ENCODE peak calls at places on chromosome 5, in nine cellular contexts. H is A549, M is GM12878, A is HCT116, U is HepG2, Q is Panc1, K is K562, T is SK-N-SH, W is HL-60. Z is an unnamed sample.

GRCh38 chr5:160787247-160787646 is 64.8 kb downstream of the ATP10B start:
- DNase-seq in H (peak; percentile 27), M (peak; percentile 17), A (no peak), U (peak; percentile 9), Q (no peak), K (no peak), T (no peak), W (peak; percentile 21), Z (peak; percentile 75)

GRCh38 chr5:91367908-91368648 is 15.0 kb downstream of the ARRDC3 start:
- DNase-seq in H (no peak), M (no peak), A (no peak), U (no peak), Q (no peak), K (no peak), T (no peak), W (no peak), Z (no peak)

GRCh38 chr5:180699042-180699441 is 40.8 kb downstream of the OR2Y1 start:
- DNase-seq in H (no peak), M (no peak), A (no peak), U (no peak), Q (no peak), K (no peak), T (no peak), W (no peak), Z (no peak)

GRCh38 chr5:146301666-146302065 is 37.0 kb upstream of the POU4F3 start:
- DNase-seq in H (no peak), M (no peak), A (no peak), U (no peak), Q (no peak), K (no peak), T (no peak), W (no peak), Z (no peak)

GRCh38 chr5:115194671-115195070 is 25.0 kb upstream of the TRIM36 start:
- DNase-seq in H (no peak), M (no peak), A (no peak), U (peak; percentile 60), Q (no peak), K (no peak), T (peak; percentile 67), W (no peak), Z (no peak)

GRCh38 chr5:57434227-57434640 is 48.4 kb downstream of the ACTBL2 start:
- DNase-seq in H (no peak), M (no peak), A (no peak), U (no peak), Q (no peak), K (no peak), T (no peak), W (no peak), Z (no peak)

GRCh38 chr5:74433255-74434123 is 207.0 kb downstream of the ENC1 start:
- DNase-seq in H (no peak), M (peak; percentile 68), A (no peak), U (no peak), Q (no peak), K (no peak), T (no peak), W (peak; percentile 33), Z (peak; percentile 30)

GRCh38 chr5:23756779-23757178 is 249.4 kb downstream of the PRDM9 start:
- DNase-seq in H (no peak), M (no peak), A (no peak), U (no peak), Q (no peak), K (no peak), T (no peak), W (no peak), Z (no peak)

GRCh38 chr5:57741326-57741725 is 258.7 kb upstream of the ACTBL2 start:
- DNase-seq in H (no peak), M (no peak), A (no peak), U (no peak), Q (no peak), K (no peak), T (no peak), W (no peak), Z (no peak)

DNA sequence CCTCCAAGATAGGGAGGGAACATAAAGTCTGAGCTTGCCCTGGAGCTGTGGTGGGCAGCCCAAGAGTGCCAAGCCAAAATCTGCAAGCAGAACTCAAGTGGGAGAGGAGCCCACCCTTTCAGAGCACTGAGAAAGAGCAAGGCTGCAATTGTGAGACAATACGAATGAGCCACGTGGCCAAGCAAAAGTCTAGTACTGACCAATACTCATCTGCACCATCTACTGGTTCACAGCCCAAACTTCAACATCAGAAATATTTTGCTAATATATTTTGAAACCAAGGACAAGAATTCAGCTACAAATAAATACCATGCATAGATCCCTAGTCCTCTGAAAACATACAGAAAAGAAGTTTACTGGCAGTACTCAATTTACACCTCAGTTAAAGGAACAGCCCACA is 696.2 kb upstream of the COX7C start:
- DNase-seq in H (peak; percentile 4), M (no peak), A (no peak), U (no peak), Q (no peak), K (no peak), T (peak; percentile 1), W (no peak), Z (peak; percentile 5)
- TF ChIP-seq CTCF in H (no peak), M (no peak), A (no peak), U (peak; percentile 5), Q (no peak), K (no peak), T (peak; percentile 37), W (no peak), Z (peak; percentile 33)

DNA sequence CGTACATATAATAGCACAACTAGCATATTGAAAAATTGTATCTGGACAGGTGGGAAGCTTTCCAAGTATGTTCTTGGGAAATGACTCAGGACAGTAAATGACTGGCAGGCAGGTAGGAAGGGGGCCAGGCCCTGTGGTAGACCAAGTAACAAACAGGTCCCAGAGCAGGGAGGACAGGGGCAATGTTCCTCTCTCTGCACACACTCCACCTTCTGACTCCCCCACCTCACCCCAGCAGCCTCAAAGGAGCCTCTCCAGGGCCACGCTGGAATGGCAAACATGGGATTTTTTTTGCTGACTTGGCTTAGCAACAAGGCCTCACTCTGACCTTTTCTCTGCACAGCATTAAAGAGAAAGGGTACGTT is 31.1 kb upstream of the IQGAP2 start:
- DNase-seq in H (no peak), M (no peak), A (no peak), U (peak; percentile 45), Q (no peak), K (no peak), T (no peak), W (no peak), Z (no peak)
- TF ChIP-seq REST in H (no peak), M (no peak), A (no peak), U (no peak), Q (no peak), K (no peak), T (no peak), W (no peak), Z (no peak)

GRCh38 chr5:126437706-126438105 is 14.5 kb downstream of the GRAMD2B start:
- DNase-seq in H (no peak), M (no peak), A (no peak), U (no peak), Q (no peak), K (no peak), T (no peak), W (no peak), Z (no peak)

GRCh38 chr5:126438267-126438666 is 15.1 kb downstream of the GRAMD2B start:
- DNase-seq in H (no peak), M (no peak), A (no peak), U (no peak), Q (no peak), K (no peak), T (no peak), W (no peak), Z (no peak)

GRCh38 chr5:126435714-126436113 is 12.5 kb downstream of the GRAMD2B start:
- DNase-seq in H (no peak), M (no peak), A (no peak), U (no peak), Q (no peak), K (no peak), T (no peak), W (no peak), Z (no peak)

GRCh38 chr5:126435261-126435660 is 12.1 kb downstream of the GRAMD2B start:
- DNase-seq in H (no peak), M (no peak), A (no peak), U (no peak), Q (no peak), K (no peak), T (no peak), W (no peak), Z (no peak)

DNA sequence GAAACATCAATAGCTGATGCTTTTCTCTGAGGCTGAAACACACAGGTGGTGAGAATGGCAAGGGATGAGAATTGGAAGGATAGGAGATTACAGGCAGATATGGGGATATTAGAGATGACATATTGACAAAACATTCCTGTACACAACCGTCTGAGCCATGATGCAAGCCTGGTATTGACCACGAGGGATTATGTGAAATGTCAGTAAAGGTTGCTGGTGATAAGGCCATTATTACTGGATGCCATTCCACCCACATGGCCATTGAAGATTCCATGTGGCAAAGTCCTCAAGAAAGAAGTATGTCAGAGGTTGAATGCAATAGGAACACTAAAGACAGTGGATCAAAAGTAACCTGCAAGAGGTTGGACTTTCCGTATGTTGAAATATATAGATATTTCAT is 15.7 kb downstream of the GRAMD2B start:
- DNase-seq in H (no peak), M (no peak), A (no peak), U (no peak), Q (no peak), K (no peak), T (no peak), W (no peak), Z (no peak)
- TF ChIP-seq CTCF in H (no peak), M (no peak), A (no peak), U (no peak), Q (no peak), K (no peak), T (no peak), W (no peak), Z (no peak)

GRCh38 chr5:5271606-5272321 is 131.6 kb downstream of the ADAMTS16 start:
- DNase-seq in H (no peak), M (no peak), A (no peak), U (no peak), Q (no peak), K (no peak), T (peak; percentile 65), W (no peak), Z (no peak)

GRCh38 chr5:5264727-5265126 is 124.6 kb downstream of the ADAMTS16 start:
- DNase-seq in H (no peak), M (no peak), A (no peak), U (no peak), Q (no peak), K (no peak), T (no peak), W (no peak), Z (no peak)

GRCh38 chr5:5270161-5270560 is 130.0 kb downstream of the ADAMTS16 start:
- DNase-seq in H (no peak), M (no peak), A (no peak), U (no peak), Q (no peak), K (no peak), T (no peak), W (no peak), Z (no peak)

GRCh38 chr5:5270958-5271605 is 131.0 kb downstream of the ADAMTS16 start:
- DNase-seq in H (peak; percentile 88), M (no peak), A (peak; percentile 57), U (peak; percentile 6), Q (peak; percentile 22), K (no peak), T (peak; percentile 88), W (no peak), Z (peak; percentile 64)

DNA sequence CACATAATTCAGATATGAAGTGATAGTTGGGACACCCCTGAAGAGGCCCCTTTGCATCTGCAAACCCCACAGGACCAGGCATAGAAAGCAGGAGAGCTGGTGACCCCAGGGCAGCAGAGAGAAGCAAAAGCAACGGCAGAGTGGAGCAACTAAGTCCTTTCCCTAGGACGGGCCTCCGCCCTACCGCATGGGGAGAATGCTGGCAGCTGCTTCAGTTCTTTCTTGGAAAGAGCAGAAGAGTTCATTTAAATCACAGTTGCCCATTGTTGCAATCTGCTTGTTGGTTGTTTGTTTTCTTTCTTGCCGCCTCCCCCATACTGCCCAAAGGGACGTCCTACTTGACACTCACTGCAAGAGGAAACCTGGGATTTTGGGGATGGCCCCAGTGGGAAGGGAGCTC is 126.2 kb downstream of the ADAMTS16 start:
- DNase-seq in H (no peak), M (no peak), A (no peak), U (no peak), Q (no peak), K (no peak), T (no peak), W (no peak), Z (peak; percentile 14)
- TF ChIP-seq REST in H (no peak), M (no peak), A (no peak), U (no peak), Q (no peak), K (no peak), T (no peak), W (no peak), Z (no peak)

Z was measured in GM23338.